ENCODE peak calls at places on chromosomes 1 and 21, in eight cellular contexts. X is breast epithelium, C is HCT116, L is spleen, H is esophagus muscularis mucosa, B is transverse colon, Z is suprapubic skin, N is GM12891. A is an unnamed sample.

GRCh38 chr1:55353709-55354620 is 138.8 kb upstream of the USP24 start:
- DNase-seq in X (no peak), C (no peak), L (no peak), H (no peak), B (no peak), Z (no peak), N (no peak), A (no peak)

GRCh38 chr21:45334134-45334533 is 46.4 kb upstream of the POFUT2 start:
- DNase-seq in X (no peak), C (no peak), L (peak), H (no peak), B (no peak), Z (peak), N (no peak), A (no peak)

GRCh38 chr1:61636392-61636791 is 88.5 kb downstream of the TM2D1 start:
- DNase-seq in X (no peak), C (no peak), L (no peak), H (no peak), B (no peak), Z (no peak), N (no peak), A (no peak)

GRCh38 chr1:226425431-226426031 is 17.6 kb upstream of the PARP1 start:
- DNase-seq in X (no peak), C (no peak), L (no peak), H (no peak), B (no peak), Z (no peak), N (no peak), A (no peak)

GRCh38 chr1:32393832-32394140 is 455 bp downstream of the BSDC1 start:
- DNase-seq in X (peak), C (no peak), L (no peak), H (no peak), B (peak), Z (no peak), N (no peak), A (peak)

GRCh38 chr1:193707271-193708015 is 521.0 kb upstream of the B3GALT2 start:
- DNase-seq in X (no peak), C (no peak), L (no peak), H (no peak), B (no peak), Z (no peak), N (no peak), A (no peak)

GRCh38 chr1:205843031-205843859 is 6.7 kb downstream of the PM20D1 start:
- DNase-seq in X (no peak), C (no peak), L (no peak), H (no peak), B (no peak), Z (no peak), N (no peak), A (no peak)

GRCh38 chr1:63773496-63773814 is 362 bp upstream of the ROR1 start:
- DNase-seq in X (no peak), C (no peak), L (no peak), H (no peak), B (no peak), Z (no peak), N (no peak), A (no peak)

GRCh38 chr21:42561742-42562141 is 48.1 kb downstream of the SLC37A1 start:
- DNase-seq in X (peak), C (no peak), L (peak), H (no peak), B (peak), Z (peak), N (peak), A (no peak)

GRCh38 chr1:167460836-167461235 is 57.5 kb downstream of the CD247 start:
- DNase-seq in X (peak), C (no peak), L (no peak), H (no peak), B (no peak), Z (no peak), N (no peak), A (no peak)

GRCh38 chr1:90778487-90778886 is 61.4 kb upstream of the BARHL2 start:
- DNase-seq in X (no peak), C (no peak), L (no peak), H (no peak), B (no peak), Z (no peak), N (no peak), A (no peak)

GRCh38 chr1:90780981-90781380 is 63.9 kb upstream of the BARHL2 start:
- DNase-seq in X (no peak), C (no peak), L (no peak), H (no peak), B (no peak), Z (no peak), N (no peak), A (no peak)

GRCh38 chr1:90782046-90782445 is 64.9 kb upstream of the BARHL2 start:
- DNase-seq in X (no peak), C (no peak), L (no peak), H (no peak), B (no peak), Z (no peak), N (no peak), A (no peak)

GRCh38 chr1:90781429-90782020 is 64.4 kb upstream of the BARHL2 start:
- DNase-seq in X (no peak), C (no peak), L (no peak), H (no peak), B (no peak), Z (no peak), N (no peak), A (no peak)

DNA sequence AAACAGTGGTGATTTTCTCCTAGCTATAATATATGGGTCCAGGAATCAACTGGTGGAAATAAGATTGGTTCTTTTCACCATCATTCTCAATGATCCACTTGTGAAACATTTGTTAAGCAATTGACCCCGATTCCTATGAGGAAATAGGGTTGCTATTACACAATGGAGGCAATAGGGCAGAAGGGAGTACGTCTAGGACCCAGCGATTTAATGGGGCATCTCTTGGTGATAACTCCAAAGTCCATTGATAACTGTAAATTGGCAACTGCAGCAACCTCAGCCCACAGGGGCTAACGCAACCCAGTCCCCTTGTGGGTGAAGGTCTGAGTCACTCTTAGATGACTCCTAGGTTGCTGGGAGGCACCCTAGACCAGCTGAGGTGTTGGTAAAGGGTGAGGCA is 62.5 kb upstream of the BARHL2 start:
- DNase-seq in X (no peak), C (no peak), L (no peak), H (no peak), B (no peak), Z (no peak), N (no peak), A (no peak)
- TF ChIP-seq POLR2A in X (no peak), C (no peak), L (no peak), H (no peak), B (no peak), Z (no peak), N (no peak), A (no peak)

GRCh38 chr1:181485276-181486097 is 2.2 kb downstream of the CACNA1E start:
- DNase-seq in X (no peak), C (no peak), L (peak), H (no peak), B (no peak), Z (no peak), N (no peak), A (no peak)

GRCh38 chr1:181483561-181484291 is 409 bp downstream of the CACNA1E start:
- DNase-seq in X (no peak), C (no peak), L (peak), H (no peak), B (no peak), Z (no peak), N (no peak), A (no peak)

GRCh38 chr1:181483084-181483559 is at the start of gene CACNA1E:
- DNase-seq in X (no peak), C (no peak), L (no peak), H (no peak), B (no peak), Z (no peak), N (no peak), A (no peak)

GRCh38 chr1:181488884-181489283 is 5.6 kb downstream of the CACNA1E start:
- DNase-seq in X (no peak), C (no peak), L (no peak), H (no peak), B (no peak), Z (no peak), N (no peak), A (no peak)

GRCh38 chr1:181486098-181486420 is 2.7 kb downstream of the CACNA1E start:
- DNase-seq in X (no peak), C (no peak), L (no peak), H (no peak), B (no peak), Z (no peak), N (no peak), A (no peak)
- TF ChIP-seq POLR2AphosphoS5 in X (no peak), C (no peak), L (no peak), H (no peak), B (no peak), Z (no peak), N (no peak), A (no peak)

DNA sequence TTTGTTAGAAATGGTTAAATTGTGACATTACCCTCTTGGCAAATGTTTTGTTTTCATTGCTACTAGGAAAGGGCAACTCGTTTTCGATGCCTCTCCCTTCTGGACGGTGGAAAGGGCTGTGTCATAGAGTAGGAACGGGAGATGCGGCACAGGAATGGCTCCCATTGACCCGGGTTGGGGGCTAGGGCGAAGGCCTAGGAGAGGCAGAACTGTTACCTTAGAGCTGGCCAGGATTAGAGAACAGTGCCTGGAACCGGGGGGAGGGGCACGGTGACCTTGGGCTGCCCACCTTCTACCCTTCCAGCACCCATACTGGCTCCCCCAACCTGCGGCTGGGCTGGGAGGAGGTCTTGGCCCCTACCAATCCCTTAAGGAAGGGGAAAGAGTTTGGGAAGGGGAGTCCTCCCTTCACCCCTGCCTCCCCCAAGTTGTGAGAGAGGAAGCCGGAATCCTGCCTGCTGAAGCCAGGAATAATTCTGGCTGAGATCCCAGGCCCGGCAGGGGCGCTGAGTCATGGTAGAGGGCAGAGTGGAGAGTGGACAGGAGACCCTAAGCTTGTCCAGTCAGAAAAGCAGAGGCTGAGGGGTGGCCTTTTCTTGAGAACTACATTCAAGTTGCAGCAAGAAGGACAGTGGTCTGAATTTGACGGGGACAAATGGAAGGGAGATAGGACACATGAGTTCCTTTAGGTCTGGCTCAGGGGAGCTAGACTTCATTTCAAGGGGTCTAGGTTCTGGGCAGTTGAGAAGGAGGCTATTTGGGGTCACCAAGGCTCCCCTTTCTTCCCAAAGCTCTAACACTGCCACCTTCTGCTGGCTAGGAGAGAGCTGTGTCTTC is 8.2 kb downstream of the LMNA start:
- DNase-seq in X (peak), C (no peak), L (no peak), H (no peak), B (peak), Z (peak), N (no peak), A (peak)
- TF ChIP-seq POLR2A in X (peak), C (no peak), L (no peak), H (no peak), B (peak), Z (peak), N (no peak), A (no peak)

GRCh38 chr1:13838236-13838635 is 138.2 kb downstream of the PRDM2 start:
- DNase-seq in X (no peak), C (no peak), L (no peak), H (no peak), B (no peak), Z (no peak), N (no peak), A (no peak)
- TF ChIP-seq POLR2AphosphoS5 in X (no peak), C (no peak), L (no peak), H (no peak), B (no peak), Z (no peak), N (no peak), A (no peak)

DNA sequence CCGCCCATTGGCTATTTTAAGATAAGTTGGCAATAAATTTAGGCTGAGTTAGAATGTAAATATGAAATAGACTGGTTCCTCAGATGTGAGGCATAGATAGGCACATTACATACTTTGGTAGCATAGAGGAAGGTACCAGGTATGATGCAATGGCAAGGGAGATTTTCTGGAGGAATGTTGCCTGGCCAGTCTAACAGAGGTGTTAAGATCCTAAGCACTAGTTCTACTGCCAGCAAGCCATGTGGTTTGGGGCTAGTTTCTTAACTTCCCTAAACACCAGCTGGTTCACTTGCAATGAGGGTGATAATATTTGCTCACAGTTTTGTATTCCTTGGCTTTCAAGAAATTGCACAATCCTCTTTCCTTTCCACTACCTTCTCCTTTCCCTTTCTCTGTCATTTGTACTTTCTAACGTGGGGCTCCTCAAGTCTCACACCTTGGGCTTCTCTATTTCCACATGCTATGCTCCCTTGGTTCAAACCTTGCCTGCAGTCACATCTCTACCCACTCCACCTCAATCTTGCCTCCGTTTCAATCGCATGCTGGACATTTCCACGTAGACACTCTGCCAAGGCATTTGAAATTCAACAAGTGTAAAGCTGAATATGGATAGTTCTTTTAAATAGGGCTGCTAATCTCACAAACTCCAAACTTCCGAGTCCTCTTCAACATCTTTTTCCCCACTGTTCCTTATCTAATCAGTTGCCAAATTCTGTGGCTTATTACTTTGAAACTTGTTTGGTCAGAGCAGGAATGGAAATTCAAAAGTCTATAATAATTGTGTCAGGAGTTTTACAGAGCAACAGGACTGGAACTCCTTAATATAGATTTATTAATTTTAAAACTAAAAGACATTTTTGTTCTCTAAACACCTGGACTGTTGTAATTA is 4.6 kb upstream of the CD55 start:
- DNase-seq in X (peak), C (peak), L (no peak), H (no peak), B (peak), Z (no peak), N (no peak), A (peak)
- TF ChIP-seq POLR2A in X (no peak), C (no peak), L (no peak), H (no peak), B (no peak), Z (no peak), N (no peak), A (no peak)